ENCODE peak calls at places on chromosomes 3 and 15, in ten cellular contexts. One of them, this sample, is unnamed.

GRCh38 chr3:147305533-147306241 is 100.7 kb downstream of the ZIC4 start:
- DNase-seq in A549: no peak
- DNase-seq in right lobe of liver: no peak
- DNase-seq in IMR-90: peak
- DNase-seq in ovary: no peak
- DNase-seq in GM12891: no peak
- DNase-seq in heart left ventricle: no peak
- DNase-seq in stomach: no peak
- DNase-seq in tibial nerve: no peak
- DNase-seq in uterus: no peak
- DNase-seq in this sample: no peak

GRCh38 chr3:32910954-32911353 is 40.5 kb upstream of the CCR4 start:
- DNase-seq in A549: no peak
- DNase-seq in stomach: no peak
- DNase-seq in GM12891: no peak
- DNase-seq in tibial nerve: no peak
- DNase-seq in right lobe of liver: no peak
- DNase-seq in ovary: no peak
- DNase-seq in uterus: no peak
- DNase-seq in IMR-90: no peak
- DNase-seq in heart left ventricle: no peak
- DNase-seq in this sample: no peak

GRCh38 chr3:59480486-59480995 is 430.7 kb upstream of the CFAP20DC start:
- DNase-seq in GM12891: no peak
- DNase-seq in right lobe of liver: no peak
- DNase-seq in heart left ventricle: no peak
- DNase-seq in stomach: no peak
- DNase-seq in tibial nerve: no peak
- DNase-seq in IMR-90: peak
- DNase-seq in uterus: no peak
- DNase-seq in ovary: no peak
- DNase-seq in A549: no peak
- DNase-seq in this sample: no peak

GRCh38 chr3:139292933-139293664 is 50.7 kb upstream of the MRPS22 start:
- DNase-seq in IMR-90: peak
- DNase-seq in A549: no peak
- DNase-seq in ovary: no peak
- DNase-seq in heart left ventricle: no peak
- DNase-seq in tibial nerve: no peak
- DNase-seq in stomach: no peak
- DNase-seq in GM12891: no peak
- DNase-seq in right lobe of liver: no peak
- DNase-seq in uterus: no peak
- DNase-seq in this sample: no peak

GRCh38 chr3:53243165-53243564 is 12.7 kb downstream of the TKT start:
- DNase-seq in GM12891: no peak
- DNase-seq in right lobe of liver: no peak
- DNase-seq in uterus: no peak
- DNase-seq in IMR-90: no peak
- DNase-seq in heart left ventricle: no peak
- DNase-seq in A549: no peak
- DNase-seq in stomach: no peak
- DNase-seq in ovary: no peak
- DNase-seq in tibial nerve: no peak
- DNase-seq in this sample: no peak

GRCh38 chr15:29935296-29936020 is 113.2 kb upstream of the TJP1 start:
- DNase-seq in heart left ventricle: no peak
- DNase-seq in A549: no peak
- DNase-seq in IMR-90: no peak
- DNase-seq in ovary: no peak
- DNase-seq in GM12891: no peak
- DNase-seq in tibial nerve: no peak
- DNase-seq in stomach: peak
- DNase-seq in uterus: no peak
- DNase-seq in right lobe of liver: no peak
- DNase-seq in this sample: no peak

GRCh38 chr3:171420667-171421066 is 39.5 kb downstream of the TNIK start:
- DNase-seq in A549: no peak
- DNase-seq in IMR-90: peak
- DNase-seq in ovary: no peak
- DNase-seq in GM12891: no peak
- DNase-seq in stomach: no peak
- DNase-seq in heart left ventricle: no peak
- DNase-seq in tibial nerve: no peak
- DNase-seq in uterus: no peak
- DNase-seq in right lobe of liver: no peak
- DNase-seq in this sample: no peak

GRCh38 chr3:33277193-33277882 is at the start of gene FBXL2:
- DNase-seq in heart left ventricle: peak
- DNase-seq in GM12891: peak
- DNase-seq in right lobe of liver: peak
- DNase-seq in A549: peak
- DNase-seq in ovary: peak
- DNase-seq in tibial nerve: peak
- DNase-seq in stomach: peak
- DNase-seq in IMR-90: peak
- DNase-seq in uterus: peak
- DNase-seq in this sample: peak

GRCh38 chr3:156601497-156601896 is 46.6 kb upstream of the SSR3 start:
- DNase-seq in right lobe of liver: no peak
- DNase-seq in A549: no peak
- DNase-seq in uterus: no peak
- DNase-seq in stomach: no peak
- DNase-seq in IMR-90: no peak
- DNase-seq in GM12891: no peak
- DNase-seq in tibial nerve: no peak
- DNase-seq in heart left ventricle: no peak
- DNase-seq in ovary: no peak
- DNase-seq in this sample: no peak

GRCh38 chr3:46006646-46007045 is 11.0 kb upstream of the FYCO1 start:
- DNase-seq in A549: no peak
- DNase-seq in tibial nerve: no peak
- DNase-seq in GM12891: no peak
- DNase-seq in stomach: no peak
- DNase-seq in uterus: no peak
- DNase-seq in heart left ventricle: no peak
- DNase-seq in right lobe of liver: no peak
- DNase-seq in IMR-90: peak
- DNase-seq in ovary: no peak
- DNase-seq in this sample: no peak

GRCh38 chr3:179560791-179561190 is 1.9 kb upstream of the ACTL6A start:
- DNase-seq in tibial nerve: no peak
- DNase-seq in right lobe of liver: no peak
- DNase-seq in GM12891: no peak
- DNase-seq in heart left ventricle: no peak
- DNase-seq in stomach: no peak
- DNase-seq in IMR-90: no peak
- DNase-seq in uterus: no peak
- DNase-seq in A549: no peak
- DNase-seq in ovary: no peak
- DNase-seq in this sample: no peak

GRCh38 chr3:179565496-179565895 is 2.8 kb downstream of the ACTL6A start:
- DNase-seq in A549: no peak
- DNase-seq in right lobe of liver: no peak
- DNase-seq in IMR-90: no peak
- DNase-seq in heart left ventricle: no peak
- DNase-seq in tibial nerve: no peak
- DNase-seq in uterus: no peak
- DNase-seq in stomach: no peak
- DNase-seq in GM12891: no peak
- DNase-seq in ovary: no peak
- DNase-seq in this sample: no peak

GRCh38 chr3:179563298-179563934 is 690 bp downstream of the ACTL6A start:
- DNase-seq in tibial nerve: peak
- DNase-seq in IMR-90: peak
- DNase-seq in right lobe of liver: peak
- DNase-seq in ovary: peak
- DNase-seq in heart left ventricle: peak
- DNase-seq in uterus: peak
- DNase-seq in GM12891: peak
- DNase-seq in stomach: peak
- DNase-seq in A549: peak
- DNase-seq in this sample: peak

GRCh38 chr3:179558742-179559364 is 3.9 kb upstream of the ACTL6A start:
- DNase-seq in uterus: peak
- DNase-seq in A549: peak
- DNase-seq in GM12891: no peak
- DNase-seq in stomach: peak
- DNase-seq in heart left ventricle: peak
- DNase-seq in IMR-90: peak
- DNase-seq in ovary: peak
- DNase-seq in tibial nerve: peak
- DNase-seq in right lobe of liver: peak
- DNase-seq in this sample: peak

GRCh38 chr3:179562467-179563297 is at the start of gene ACTL6A:
- DNase-seq in uterus: peak
- DNase-seq in tibial nerve: peak
- DNase-seq in heart left ventricle: peak
- DNase-seq in right lobe of liver: peak
- DNase-seq in stomach: peak
- DNase-seq in ovary: peak
- DNase-seq in IMR-90: peak
- DNase-seq in GM12891: peak
- DNase-seq in A549: peak
- DNase-seq in this sample: peak
- TF ChIP-seq POLR2A in uterus: peak
- TF ChIP-seq POLR2A in tibial nerve: peak
- TF ChIP-seq POLR2A in heart left ventricle: no peak
- TF ChIP-seq POLR2A in right lobe of liver: peak
- TF ChIP-seq POLR2A in stomach: no peak
- TF ChIP-seq POLR2A in ovary: peak
- TF ChIP-seq POLR2A in IMR-90: peak
- TF ChIP-seq POLR2A in GM12891: peak
- TF ChIP-seq POLR2A in A549: peak
- TF ChIP-seq POLR2A in this sample: peak

GRCh38 chr3:11230125-11230524 is 42.1 kb upstream of the ATG7 start:
- DNase-seq in right lobe of liver: no peak
- DNase-seq in stomach: no peak
- DNase-seq in ovary: no peak
- DNase-seq in A549: no peak
- DNase-seq in uterus: no peak
- DNase-seq in IMR-90: no peak
- DNase-seq in heart left ventricle: no peak
- DNase-seq in GM12891: no peak
- DNase-seq in tibial nerve: no peak
- DNase-seq in this sample: no peak

GRCh38 chr3:11224870-11225251 is 47.3 kb upstream of the ATG7 start:
- DNase-seq in IMR-90: no peak
- DNase-seq in stomach: no peak
- DNase-seq in right lobe of liver: no peak
- DNase-seq in uterus: no peak
- DNase-seq in A549: no peak
- DNase-seq in heart left ventricle: no peak
- DNase-seq in tibial nerve: no peak
- DNase-seq in ovary: no peak
- DNase-seq in GM12891: no peak
- DNase-seq in this sample: no peak

GRCh38 chr3:11228041-11228440 is 44.2 kb upstream of the ATG7 start:
- DNase-seq in tibial nerve: no peak
- DNase-seq in ovary: peak
- DNase-seq in right lobe of liver: no peak
- DNase-seq in IMR-90: no peak
- DNase-seq in A549: no peak
- DNase-seq in uterus: no peak
- DNase-seq in heart left ventricle: no peak
- DNase-seq in stomach: no peak
- DNase-seq in GM12891: no peak
- DNase-seq in this sample: no peak

GRCh38 chr3:11224010-11224409 is 48.2 kb upstream of the ATG7 start:
- DNase-seq in A549: no peak
- DNase-seq in right lobe of liver: no peak
- DNase-seq in heart left ventricle: no peak
- DNase-seq in uterus: no peak
- DNase-seq in stomach: no peak
- DNase-seq in ovary: no peak
- DNase-seq in IMR-90: no peak
- DNase-seq in tibial nerve: no peak
- DNase-seq in GM12891: no peak
- DNase-seq in this sample: no peak

DNA sequence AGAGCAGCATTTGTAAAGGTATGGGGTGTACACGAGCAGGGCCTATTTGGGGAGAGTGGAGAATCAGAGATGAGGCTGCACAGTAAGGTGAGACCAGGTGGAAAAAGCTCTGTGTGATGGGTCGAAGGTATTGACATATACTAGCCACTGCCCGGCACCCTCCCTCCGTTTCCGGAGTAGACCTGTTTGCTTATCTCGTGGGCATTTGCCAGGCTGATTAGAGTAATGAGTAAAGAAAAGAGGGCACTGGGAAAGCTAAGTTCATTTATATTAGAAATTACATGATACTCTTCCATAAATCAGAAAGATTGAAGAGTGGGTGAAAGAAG is 46.2 kb upstream of the ATG7 start:
- DNase-seq in GM12891: no peak
- DNase-seq in ovary: no peak
- DNase-seq in stomach: peak
- DNase-seq in tibial nerve: no peak
- DNase-seq in A549: no peak
- DNase-seq in IMR-90: no peak
- DNase-seq in heart left ventricle: no peak
- DNase-seq in right lobe of liver: no peak
- DNase-seq in uterus: no peak
- DNase-seq in this sample: no peak
- TF ChIP-seq POLR2A in GM12891: no peak
- TF ChIP-seq POLR2A in ovary: no peak
- TF ChIP-seq POLR2A in stomach: no peak
- TF ChIP-seq POLR2A in tibial nerve: no peak
- TF ChIP-seq POLR2A in A549: no peak
- TF ChIP-seq POLR2A in IMR-90: no peak
- TF ChIP-seq POLR2A in heart left ventricle: no peak
- TF ChIP-seq POLR2A in right lobe of liver: no peak
- TF ChIP-seq POLR2A in uterus: no peak
- TF ChIP-seq POLR2A in this sample: no peak

DNA sequence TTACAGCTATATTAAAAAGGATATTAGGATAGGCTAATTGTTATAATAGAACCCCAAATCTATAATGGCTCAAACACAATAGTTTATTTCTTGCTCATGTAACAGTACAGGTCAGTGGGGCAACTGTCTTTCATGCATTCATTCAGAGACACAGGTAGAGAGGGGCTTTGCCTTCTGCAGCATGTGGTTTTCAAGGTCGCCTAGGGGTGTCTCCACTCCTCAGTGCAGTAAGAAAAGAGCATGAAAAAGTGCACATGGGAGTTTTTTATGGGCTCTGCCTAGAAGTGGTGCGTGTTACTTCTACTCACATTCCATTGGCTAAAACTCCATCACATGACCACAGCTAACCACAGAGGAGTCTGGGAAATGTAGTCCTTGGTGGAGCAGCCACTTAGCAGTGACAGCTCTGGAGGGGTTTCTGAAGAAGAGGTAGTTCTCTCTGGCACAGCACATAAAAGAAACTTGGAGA is 1.8 kb downstream of the ZBTB38 start:
- DNase-seq in A549: peak
- DNase-seq in stomach: peak
- DNase-seq in uterus: peak
- DNase-seq in right lobe of liver: no peak
- DNase-seq in IMR-90: peak
- DNase-seq in GM12891: peak
- DNase-seq in heart left ventricle: peak
- DNase-seq in tibial nerve: peak
- DNase-seq in ovary: peak
- DNase-seq in this sample: no peak
- TF ChIP-seq POLR2A in A549: no peak
- TF ChIP-seq POLR2A in stomach: no peak
- TF ChIP-seq POLR2A in uterus: peak
- TF ChIP-seq POLR2A in right lobe of liver: no peak
- TF ChIP-seq POLR2A in IMR-90: no peak
- TF ChIP-seq POLR2A in GM12891: no peak
- TF ChIP-seq POLR2A in heart left ventricle: no peak
- TF ChIP-seq POLR2A in tibial nerve: no peak
- TF ChIP-seq POLR2A in ovary: no peak
- TF ChIP-seq POLR2A in this sample: no peak

GRCh38 chr3:42375121-42375520 is 35.3 kb downstream of the LYZL4 start:
- DNase-seq in GM12891: no peak
- DNase-seq in IMR-90: no peak
- DNase-seq in heart left ventricle: no peak
- DNase-seq in tibial nerve: no peak
- DNase-seq in stomach: no peak
- DNase-seq in uterus: no peak
- DNase-seq in A549: no peak
- DNase-seq in ovary: no peak
- DNase-seq in right lobe of liver: no peak
- DNase-seq in this sample: no peak
- TF ChIP-seq POLR2A in GM12891: no peak
- TF ChIP-seq POLR2A in IMR-90: no peak
- TF ChIP-seq POLR2A in heart left ventricle: no peak
- TF ChIP-seq POLR2A in tibial nerve: no peak
- TF ChIP-seq POLR2A in stomach: no peak
- TF ChIP-seq POLR2A in uterus: no peak
- TF ChIP-seq POLR2A in A549: no peak
- TF ChIP-seq POLR2A in ovary: no peak
- TF ChIP-seq POLR2A in right lobe of liver: no peak
- TF ChIP-seq POLR2A in this sample: no peak